ENCODE peak calls at places on chromosomes 13 and 19, in eight cellular contexts. P is cardiac muscle cell; Y is HepG2; F is lung; N is transverse colon; W is HCT116; U is breast epithelium; G is naive thymus-derived CD4-positive, alpha-beta T cell. Q is an unnamed sample.

GRCh38 chr13:50577806-50578205 is 265.7 kb downstream of the DLEU7 start:
- DNase-seq in W (no peak), P (no peak), N (no peak), U (no peak), F (no peak), G (no peak), Y (no peak), Q (no peak)

GRCh38 chr19:18955042-18955441 is 14.0 kb upstream of the HOMER3 start:
- DNase-seq in Y (no peak), N (no peak), F (no peak), W (no peak), P (no peak), G (no peak), U (no peak), Q (no peak)

GRCh38 chr13:75101997-75102720 is 379.8 kb downstream of the TBC1D4 start:
- DNase-seq in G (no peak), N (no peak), Y (no peak), W (no peak), F (no peak), P (peak; percentile 8), U (no peak), Q (no peak)

GRCh38 chr13:40060318-40061007 is 405.0 kb downstream of the COG6 start:
- DNase-seq in W (no peak), Y (no peak), N (no peak), U (peak; percentile 89), F (no peak), G (no peak), P (no peak), Q (no peak)

GRCh38 chr13:61728468-61728867 is 312.8 kb upstream of the PCDH20 start:
- DNase-seq in W (no peak), U (no peak), Y (no peak), N (no peak), G (no peak), P (peak; percentile 15), F (no peak), Q (no peak)

GRCh38 chr13:85828094-85828684 is 29.0 kb upstream of the SLITRK6 start:
- DNase-seq in W (peak; percentile 13), Y (peak; percentile 6), N (no peak), P (peak; percentile 56), F (no peak), U (no peak), G (no peak), Q (no peak)

GRCh38 chr13:30739646-30740642 is 4.6 kb downstream of the ALOX5AP start:
- DNase-seq in N (no peak), F (no peak), P (no peak), Y (no peak), G (peak; percentile 31), W (peak; percentile 52), U (no peak), Q (no peak)

GRCh38 chr19:10517361-10517759 is at the start of gene S1PR5:
- DNase-seq in F (no peak), Y (no peak), P (peak; percentile 38), W (no peak), U (no peak), N (no peak), G (no peak), Q (no peak)

GRCh38 chr13:49806126-49806536 is 13.6 kb upstream of the KPNA3 start:
- DNase-seq in F (no peak), P (no peak), U (no peak), Y (peak; percentile 90), G (no peak), W (no peak), N (no peak), Q (peak; percentile 72)

GRCh38 chr19:10927691-10928562 is 512 bp downstream of the YIPF2 start:
- DNase-seq in F (no peak), N (no peak), W (no peak), P (no peak), U (no peak), Y (no peak), G (no peak), Q (no peak)

GRCh38 chr13:29594310-29594709 is 1.2 kb downstream of the SLC7A1 start:
- DNase-seq in N (peak; percentile 60), U (peak; percentile 51), P (peak; percentile 40), F (no peak), W (no peak), G (no peak), Y (peak; percentile 81), Q (peak; percentile 71)

GRCh38 chr13:44210525-44210924 is 163.1 kb upstream of the SERP2 start:
- DNase-seq in F (no peak), P (no peak), N (no peak), W (no peak), Y (no peak), G (no peak), U (no peak), Q (no peak)
- H3K27me3 ChIP-seq in F (no peaks in the 10 kb centered on the region), P (no peaks in the 10 kb centered on the region), N (no peaks in the 10 kb centered on the region), W (no peaks in the 10 kb centered on the region), Y (no peaks in the 10 kb centered on the region), G (no peaks in the 10 kb centered on the region), U (no peaks in the 10 kb centered on the region), Q (no peaks in the 10 kb centered on the region)

GRCh38 chr13:79389031-79389430 is 17.0 kb downstream of the RBM26 start:
- DNase-seq in U (no peak), W (no peak), N (no peak), F (no peak), G (no peak), P (no peak), Y (no peak), Q (no peak)

GRCh38 chr13:79385694-79386093 is 20.4 kb downstream of the RBM26 start:
- DNase-seq in G (no peak), W (no peak), P (no peak), U (no peak), N (no peak), F (no peak), Y (no peak), Q (no peak)

GRCh38 chr13:79384022-79384610 is 21.9 kb downstream of the RBM26 start:
- DNase-seq in U (no peak), F (no peak), Y (peak; percentile 20), W (no peak), N (peak; percentile 28), G (no peak), P (no peak), Q (no peak)

GRCh38 chr13:79387853-79388252 is 18.2 kb downstream of the RBM26 start:
- DNase-seq in G (no peak), P (no peak), U (no peak), F (no peak), Y (no peak), W (no peak), N (no peak), Q (no peak)

DNA sequence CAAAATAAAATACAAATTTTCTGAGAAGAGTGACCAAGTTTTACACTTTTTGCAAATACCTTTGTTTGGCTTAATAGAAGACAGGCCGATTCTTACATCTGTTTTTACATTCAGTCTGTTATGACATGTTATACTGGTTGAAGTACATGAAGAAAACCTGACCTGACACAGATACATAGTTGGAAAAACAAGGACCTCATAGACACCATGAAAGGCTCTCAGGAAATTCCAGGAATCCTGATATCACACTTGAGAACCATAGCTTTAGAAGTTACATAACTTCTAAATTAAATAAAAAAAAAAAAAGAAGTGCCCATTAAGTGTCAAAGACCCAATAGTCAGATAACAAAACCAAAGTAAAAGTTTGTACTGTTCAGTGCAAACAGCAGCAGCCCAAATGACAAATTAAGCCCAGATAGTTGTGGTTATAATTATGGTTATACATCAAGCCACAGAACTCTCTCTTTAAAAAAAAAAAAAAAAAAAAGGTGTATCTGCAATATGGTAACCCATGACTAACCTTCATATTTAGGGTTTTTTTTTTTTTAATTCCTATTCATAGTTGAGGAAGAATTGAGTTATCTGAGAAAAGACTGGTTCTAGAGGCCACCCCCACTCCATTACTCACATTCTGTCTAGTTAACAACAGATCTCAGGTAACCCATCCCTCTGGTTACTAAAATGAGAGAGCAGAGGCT is 19.8 kb downstream of the RBM26 start:
- DNase-seq in Y (no peak), P (no peak), W (no peak), F (no peak), U (no peak), N (no peak), G (no peak), Q (no peak)
- H3K4me1 ChIP-seq in Y (peaks cover 18% of the 10 kb centered on the region), P (peaks cover 6% of the 10 kb centered on the region), W (peaks cover 36% of the 10 kb centered on the region), F (peaks cover 3% of the 10 kb centered on the region), U (no peaks in the 10 kb centered on the region), N (peaks cover 72% of the 10 kb centered on the region), G (peaks cover 22% of the 10 kb centered on the region), Q (peaks cover 9% of the 10 kb centered on the region)

GRCh38 chr19:39318690-39319089 is 2.0 kb downstream of the LRFN1 start:
- DNase-seq in N (no peak), P (no peak), F (no peak), G (no peak), U (no peak), Y (no peak), W (no peak), Q (no peak)
- H3K36me3 ChIP-seq in N (no peaks in the 10 kb centered on the region), P (peaks cover 8% of the 10 kb centered on the region), F (no peaks in the 10 kb centered on the region), G (peaks cover 4% of the 10 kb centered on the region), U (no peaks in the 10 kb centered on the region), Y (no peaks in the 10 kb centered on the region), W (peaks cover 7% of the 10 kb centered on the region), Q (no peaks in the 10 kb centered on the region)

GRCh38 chr19:13019330-13019729 is 24.1 kb downstream of the NFIX start:
- DNase-seq in U (no peak), N (no peak), G (no peak), P (no peak), W (no peak), F (no peak), Y (no peak), Q (no peak)

GRCh38 chr19:13018037-13018914 is 23.0 kb downstream of the NFIX start:
- DNase-seq in W (no peak), P (no peak), U (no peak), G (no peak), N (peak; percentile 57), Y (no peak), F (no peak), Q (peak; percentile 73)

GRCh38 chr19:13017306-13018036 is 22.2 kb downstream of the NFIX start:
- DNase-seq in U (no peak), F (no peak), W (no peak), G (no peak), Y (no peak), N (no peak), P (no peak), Q (no peak)

GRCh38 chr19:13022111-13022858 is 27.0 kb downstream of the NFIX start:
- DNase-seq in G (no peak), P (no peak), N (no peak), W (no peak), F (no peak), U (no peak), Y (no peak), Q (no peak)

GRCh38 chr19:13020002-13020414 is 24.7 kb downstream of the NFIX start:
- DNase-seq in U (no peak), N (no peak), Y (no peak), W (no peak), G (no peak), F (no peak), P (no peak), Q (no peak)
- H3K27me3 ChIP-seq in U (no peaks in the 10 kb centered on the region), N (no peaks in the 10 kb centered on the region), Y (no peaks in the 10 kb centered on the region), W (no peaks in the 10 kb centered on the region), G (peaks cover 3% of the 10 kb centered on the region), F (no peaks in the 10 kb centered on the region), P (peaks cover 100% of the 10 kb centered on the region), Q (no peaks in the 10 kb centered on the region)